ENCODE peak calls at places on chromosome 15, in seven cellular contexts. B is cardiac fibroblast, E is Right ventricle myocardium superior, N is left ventricle myocardium inferior, Z is hippocampal formation, H is DMS 273 treated with DMSO at 0.1 percent for 48 hours, I is WTC11. T is an unnamed sample.

GRCh38 chr15:69129026-69129385 is 31.4 kb upstream of the GLCE start:
- DNase-seq in B (peak; percentile 3), E (no peak), N (no peak), Z (no peak), H (no peak), I (no peak), T (no peak)

GRCh38 chr15:69163124-69163669 is 2.8 kb downstream of the GLCE start:
- DNase-seq in B (no peak), E (no peak), N (no peak), Z (no peak), H (no peak), I (no peak), T (no peak)

GRCh38 chr15:89187301-89187700 is 34.1 kb downstream of the RLBP1 start:
- DNase-seq in B (no peak), E (no peak), N (no peak), Z (no peak), H (no peak), I (no peak), T (no peak)

GRCh38 chr15:43187544-43188155 is 2.4 kb downstream of the CCNDBP1 start:
- DNase-seq in B (peak; percentile 71), E (no peak), N (no peak), Z (peak; percentile 73), H (peak; percentile 11), I (no peak), T (peak; percentile 67)

GRCh38 chr15:68375716-68376220 is 56.2 kb downstream of the ITGA11 start:
- DNase-seq in B (no peak), E (no peak), N (no peak), Z (no peak), H (no peak), I (no peak), T (no peak)

GRCh38 chr15:27498700-27499099 is 527.7 kb downstream of the GABRG3 start:
- DNase-seq in B (no peak), E (no peak), N (no peak), Z (no peak), H (no peak), I (no peak), T (no peak)

GRCh38 chr15:62135532-62136134 is 29.5 kb downstream of the C2CD4B start:
- DNase-seq in B (peak; percentile 75), E (no peak), N (no peak), Z (no peak), H (no peak), I (no peak), T (no peak)

GRCh38 chr15:71680079-71680461 is 130.3 kb upstream of the NR2E3 start:
- DNase-seq in B (no peak), E (no peak), N (no peak), Z (no peak), H (no peak), I (no peak), T (no peak)